ENCODE peak calls at places on chromosome 14, in four cellular contexts. D is A549, P is upper lobe of right lung, E is HCT116. Y is an unnamed sample. For H3K4me1, the result is how much of the 10 kb centered on the place peaks cover.

GRCh38 chr14:90613446-90613845 is 202.8 kb downstream of the TTC7B start:
- DNase-seq in D (no peak), P (no peak), E (no peak), Y (no peak)

GRCh38 chr14:60303745-60304144 is 54.7 kb downstream of the PPM1A start:
- DNase-seq in D (no peak), P (no peak), E (no peak), Y (no peak)

GRCh38 chr14:70177092-70177491 is 11.7 kb downstream of the SLC8A3 start:
- DNase-seq in D (no peak), P (no peak), E (no peak), Y (no peak)

GRCh38 chr14:50410016-50410530 is 13.4 kb upstream of the CDKL1 start:
- DNase-seq in D (no peak), P (no peak), E (no peak), Y (no peak)

GRCh38 chr14:32382704-32383103 is 53.6 kb downstream of the AKAP6 start:
- DNase-seq in D (peak), P (no peak), E (no peak), Y (peak)

GRCh38 chr14:105151838-105152793 is 16.5 kb downstream of the JAG2 start:
- DNase-seq in D (no peak), P (no peak), E (no peak), Y (no peak)

GRCh38 chr14:43894534-43894933 is 612.5 kb downstream of the FSCB start:
- DNase-seq in D (peak), P (no peak), E (peak), Y (peak)

GRCh38 chr14:78835052-78835451 is 664.9 kb downstream of the NRXN3 start:
- DNase-seq in D (no peak), P (no peak), E (no peak), Y (no peak)

GRCh38 chr14:104343690-104344640 is 205.6 kb downstream of the KIF26A start:
- DNase-seq in D (no peak), P (no peak), E (no peak), Y (no peak)

GRCh38 chr14:58978336-58978735 is 210.1 kb upstream of the DAAM1 start:
- DNase-seq in D (no peak), P (no peak), E (no peak), Y (no peak)

GRCh38 chr14:102891556-102891955 is 30.9 kb upstream of the AMN start:
- DNase-seq in D (no peak), P (no peak), E (no peak), Y (no peak)

GRCh38 chr14:104738375-104739019 is 14.4 kb upstream of the SIVA1 start:
- DNase-seq in D (no peak), P (no peak), E (no peak), Y (no peak)

GRCh38 chr14:31926123-31926522 is 151.0 kb upstream of the ARHGAP5 start:
- DNase-seq in D (peak), P (no peak), E (peak), Y (no peak)

GRCh38 chr14:102015045-102015685 is 50.8 kb downstream of the DYNC1H1 start:
- DNase-seq in D (no peak), P (no peak), E (no peak), Y (no peak)

DNA sequence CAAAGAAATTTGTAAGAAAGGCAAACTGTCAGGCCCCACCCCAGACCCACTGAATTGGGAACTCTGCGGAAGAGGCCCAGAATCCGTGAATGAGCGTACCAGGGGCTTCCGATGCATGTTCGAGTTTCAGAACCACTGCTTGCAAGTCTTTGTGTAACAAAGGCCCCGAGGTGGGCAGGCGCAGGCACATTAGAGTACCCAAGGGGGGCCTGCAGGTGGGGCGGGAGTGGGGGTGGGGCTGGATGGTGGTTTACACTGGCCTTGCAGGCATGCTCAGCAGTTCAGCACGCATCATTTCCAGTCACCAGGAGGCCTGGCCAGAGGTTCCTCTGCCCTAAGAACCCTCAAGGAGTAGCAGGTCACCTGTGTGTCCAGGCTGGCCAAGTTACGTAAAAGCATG is 33.1 kb upstream of the IRF2BPL start:
- DNase-seq in D (no peak), P (no peak), E (no peak), Y (no peak)
- H3K4me1 ChIP-seq in D (under half), P (under half), E (under half), Y (under half)

GRCh38 chr14:54769955-54770863 is 132.4 kb downstream of the GCH1 start:
- DNase-seq in D (no peak), P (no peak), E (no peak), Y (no peak)

GRCh38 chr14:54766276-54767138 is 136.1 kb downstream of the GCH1 start:
- DNase-seq in D (no peak), P (no peak), E (no peak), Y (no peak)

GRCh38 chr14:54768501-54768900 is 134.1 kb downstream of the GCH1 start:
- DNase-seq in D (no peak), P (no peak), E (no peak), Y (no peak)

GRCh38 chr14:54767139-54767431 is 135.5 kb downstream of the GCH1 start:
- DNase-seq in D (no peak), P (peak), E (no peak), Y (no peak)

DNA sequence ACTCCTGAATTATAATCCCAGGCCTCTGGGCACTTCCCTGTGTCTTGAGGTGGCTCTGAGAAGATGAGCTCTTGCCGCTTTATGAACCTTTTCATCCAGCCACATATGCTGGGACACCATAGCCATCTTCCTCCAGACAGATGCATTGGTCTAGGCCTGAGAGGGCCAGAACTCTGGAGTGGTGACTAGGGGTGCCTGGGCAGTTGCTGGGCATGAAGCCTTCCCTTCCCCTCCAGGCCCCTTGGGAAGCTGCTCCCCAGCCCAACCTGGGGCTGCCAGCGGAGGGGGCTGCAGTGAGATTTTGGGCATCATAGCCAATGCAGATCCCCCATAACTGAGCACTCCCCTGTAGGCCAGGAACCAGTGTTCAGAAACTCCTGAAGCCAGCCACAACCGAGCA is 135.2 kb downstream of the GCH1 start:
- DNase-seq in D (no peak), P (peak), E (no peak), Y (no peak)
- H3K27ac ChIP-seq in D (no peak), P (no peak), E (no peak), Y (no peak)

GRCh38 chr14:36658091-36659009 is 3.3 kb upstream of the PAX9 start:
- DNase-seq in D (no peak), P (no peak), E (no peak), Y (no peak)

GRCh38 chr14:36656769-36657408 is 4.8 kb upstream of the PAX9 start:
- DNase-seq in D (no peak), P (no peak), E (no peak), Y (no peak)

GRCh38 chr14:36659010-36659821 is 2.4 kb upstream of the PAX9 start:
- DNase-seq in D (no peak), P (no peak), E (no peak), Y (no peak)

GRCh38 chr14:36655963-36656768 is 5.5 kb upstream of the PAX9 start:
- DNase-seq in D (peak), P (peak), E (peak), Y (no peak)

GRCh38 chr14:36657409-36658090 is 4.1 kb upstream of the PAX9 start:
- DNase-seq in D (no peak), P (no peak), E (no peak), Y (no peak)
- H3K4me3 ChIP-seq in D (no peak), P (peak), E (no peak), Y (no peak)

GRCh38 chr14:67482765-67483164 is 5.8 kb downstream of the TMEM229B start:
- DNase-seq in D (no peak), P (no peak), E (no peak), Y (no peak)

GRCh38 chr14:67486890-67487289 is 1.6 kb downstream of the TMEM229B start:
- DNase-seq in D (no peak), P (no peak), E (no peak), Y (no peak)

GRCh38 chr14:67485501-67486095 is 2.9 kb downstream of the TMEM229B start:
- DNase-seq in D (no peak), P (no peak), E (no peak), Y (no peak)

GRCh38 chr14:67487332-67487731 is 1.2 kb downstream of the TMEM229B start:
- DNase-seq in D (no peak), P (no peak), E (no peak), Y (no peak)

GRCh38 chr14:67483599-67484270 is 4.8 kb downstream of the TMEM229B start:
- DNase-seq in D (no peak), P (no peak), E (no peak), Y (no peak)
- H3K4me1 ChIP-seq in D (under half), P (under half), E (under half), Y (under half)

GRCh38 chr14:100890044-100890443 is 13.5 kb downstream of the RTL1 start:
- DNase-seq in D (no peak), P (peak), E (no peak), Y (no peak)
- H3K27ac ChIP-seq in D (no peak), P (no peak), E (no peak), Y (no peak)

GRCh38 chr14:55128386-55129085 is 516 bp upstream of the LGALS3 start:
- DNase-seq in D (no peak), P (no peak), E (no peak), Y (no peak)

GRCh38 chr14:55129086-55129427 is at the start of gene LGALS3:
- DNase-seq in D (peak), P (peak), E (no peak), Y (no peak)

GRCh38 chr14:55129428-55130193 is 559 bp downstream of the LGALS3 start:
- DNase-seq in D (peak), P (peak), E (no peak), Y (no peak)

GRCh38 chr14:55131782-55132181 is 2.7 kb downstream of the LGALS3 start:
- DNase-seq in D (peak), P (no peak), E (no peak), Y (no peak)

DNA sequence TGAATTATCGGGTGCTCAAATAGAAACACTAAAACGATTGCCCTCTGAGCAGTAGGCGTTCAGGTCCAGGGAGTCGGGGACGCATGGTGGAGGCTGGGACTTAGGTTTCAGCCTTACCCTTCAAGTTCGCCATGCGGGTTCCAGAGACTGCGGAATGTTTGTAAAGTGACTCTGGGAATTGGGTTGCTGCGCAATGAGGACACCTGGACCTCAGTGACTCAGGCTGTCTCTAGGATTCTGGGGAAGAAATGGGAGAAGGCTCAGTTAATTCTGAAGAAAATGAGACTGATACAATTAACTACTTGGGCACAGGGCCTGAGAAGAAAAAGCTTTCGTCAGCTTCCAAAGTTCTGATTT is 1.1 kb downstream of the LGALS3 start:
- DNase-seq in D (peak), P (no peak), E (no peak), Y (no peak)
- H3K4me3 ChIP-seq in D (peak), P (peak), E (peak), Y (peak)

GRCh38 chr14:89342049-89342448 is 75.0 kb downstream of the FOXN3 start:
- DNase-seq in D (no peak), P (no peak), E (no peak), Y (no peak)
- H3K4me1 ChIP-seq in D (under half), P (under half), E (under half), Y (under half)

GRCh38 chr14:75252254-75252837 is 26.3 kb upstream of the FOS start:
- DNase-seq in D (no peak), P (peak), E (no peak), Y (no peak)

GRCh38 chr14:75249251-75249957 is 29.2 kb upstream of the FOS start:
- DNase-seq in D (no peak), P (peak), E (no peak), Y (no peak)

GRCh38 chr14:75249958-75250336 is 28.7 kb upstream of the FOS start:
- DNase-seq in D (no peak), P (no peak), E (no peak), Y (no peak)

GRCh38 chr14:75247939-75248338 is 30.7 kb upstream of the FOS start:
- DNase-seq in D (no peak), P (no peak), E (no peak), Y (no peak)

DNA sequence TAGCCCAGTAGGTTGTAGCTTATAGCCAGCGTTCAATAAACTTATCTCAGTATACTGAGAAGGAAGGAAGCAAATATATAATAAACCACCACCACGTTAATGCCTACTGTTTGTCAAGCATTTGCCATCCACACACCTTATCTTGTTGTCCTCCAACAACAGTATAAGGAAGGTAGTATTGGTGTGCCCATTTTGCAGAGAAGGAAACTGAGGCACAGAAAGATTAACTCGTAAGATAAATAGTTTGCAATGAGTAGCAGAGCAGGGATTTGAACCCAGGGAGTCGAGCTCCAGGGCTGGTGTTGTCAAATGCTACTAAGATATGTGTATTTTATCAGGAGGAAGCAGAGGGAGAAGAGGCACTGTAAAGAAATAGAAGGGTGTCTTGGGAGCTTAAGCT is 27.8 kb upstream of the FOS start:
- DNase-seq in D (no peak), P (no peak), E (no peak), Y (no peak)
- H3K27ac ChIP-seq in D (no peak), P (no peak), E (no peak), Y (no peak)

GRCh38 chr14:56797003-56797568 is 13.2 kb downstream of the OTX2 start:
- DNase-seq in D (no peak), P (no peak), E (no peak), Y (no peak)

GRCh38 chr14:56796259-56796658 is 14.0 kb downstream of the OTX2 start:
- DNase-seq in D (no peak), P (no peak), E (no peak), Y (no peak)

GRCh38 chr14:56799327-56799645 is 11.0 kb downstream of the OTX2 start:
- DNase-seq in D (no peak), P (no peak), E (no peak), Y (no peak)

GRCh38 chr14:56798447-56799326 is 11.6 kb downstream of the OTX2 start:
- DNase-seq in D (no peak), P (no peak), E (no peak), Y (no peak)

DNA sequence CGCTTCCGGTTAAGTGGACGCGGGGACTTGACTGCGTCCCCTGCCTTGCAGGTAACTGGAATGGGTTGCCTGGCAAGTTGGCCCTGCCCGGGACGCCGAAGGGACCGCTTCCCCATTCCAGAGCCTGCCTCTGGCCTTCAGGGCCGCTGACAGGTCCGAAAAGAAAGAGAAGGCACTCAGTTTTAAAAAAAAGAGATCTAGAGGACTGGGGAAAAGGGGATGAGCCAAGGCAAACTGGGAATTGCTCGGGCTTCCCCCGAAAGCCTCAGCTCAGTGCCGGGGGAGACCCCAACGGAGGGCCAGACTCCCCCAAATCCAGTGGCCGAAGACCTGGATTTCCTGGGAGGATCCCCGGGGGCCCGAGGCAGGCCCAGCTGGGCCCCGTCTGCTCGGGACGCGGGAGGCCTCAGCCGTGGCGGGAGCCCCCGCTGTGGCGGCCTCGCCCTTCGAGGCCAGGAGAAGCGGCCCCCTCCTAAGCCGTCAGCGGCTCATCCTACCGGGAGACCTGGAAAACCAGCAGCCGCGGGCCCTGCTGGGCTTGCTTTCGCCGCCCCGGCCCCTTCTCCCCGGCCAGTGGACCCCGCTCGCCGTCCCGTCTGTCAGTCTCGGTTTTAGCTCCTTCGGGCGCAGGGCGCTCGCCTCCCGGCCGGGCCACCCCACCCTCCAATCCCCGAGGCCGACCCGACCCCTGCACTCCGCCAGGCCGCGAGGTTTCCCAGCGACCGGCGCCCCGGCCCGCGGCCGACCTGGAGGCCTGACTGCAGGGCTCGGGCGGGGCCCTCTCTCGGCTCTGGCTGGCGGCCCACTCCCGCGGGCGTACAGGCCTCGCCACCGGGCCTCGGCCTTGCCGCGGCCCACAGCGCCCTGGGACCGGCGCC is 12.5 kb downstream of the OTX2 start:
- DNase-seq in D (no peak), P (no peak), E (no peak), Y (no peak)
- H3K4me3 ChIP-seq in D (no peak), P (peak), E (no peak), Y (peak)

DNA sequence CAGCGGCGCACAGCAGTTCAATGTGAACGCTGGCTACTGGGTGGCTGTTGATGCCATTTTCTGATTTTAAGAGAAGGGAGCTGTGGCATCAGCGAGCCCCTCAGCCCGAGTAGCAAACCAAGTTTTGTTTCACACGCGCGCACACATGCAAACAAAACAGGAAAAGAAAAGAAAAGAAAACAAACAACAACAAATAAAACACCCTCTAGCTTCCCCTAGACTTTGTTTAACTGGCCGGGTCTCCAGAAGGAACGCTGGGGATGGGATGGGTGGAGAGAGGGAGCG is 540 bp downstream of the PAX9 start:
- DNase-seq in D (no peak), P (no peak), E (no peak), Y (no peak)
- H3K4me1 ChIP-seq in D (under half), P (under half), E (under half), Y (under half)

Y was measured in iPS DF 6.9.